ENCODE peak calls at places on chromosomes 4 and X, in four cellular contexts. X is lower lobe of right lung, K is hepatocyte, Q is GM23248. N is an unnamed sample.
A peak's percentile ranks its signal among the peaks of the same experiment; 100 is the strongest.

GRCh38 chr4:7759221-7759620 is 180.4 kb downstream of the AFAP1 start:
- DNase-seq in X (peak; percentile 63), K (no peak), Q (no peak), N (no peak)

GRCh38 chr4:42262701-42263490 is 110.4 kb upstream of the BEND4 start:
- DNase-seq in Q (no peak), K (no peak), X (no peak), N (no peak)

GRCh38 chrX:132001127-132001526 is 22.0 kb upstream of the STK26 start:
- DNase-seq in K (no peak), Q (no peak), X (no peak), N (peak; percentile 91)

GRCh38 chr4:112604590-112604989 is 32.1 kb downstream of the ZGRF1 start:
- DNase-seq in Q (peak; percentile 71), X (no peak), K (peak; percentile 74), N (peak; percentile 68)

GRCh38 chr4:610411-611261 is 14.7 kb upstream of the PDE6B start:
- DNase-seq in Q (peak; percentile 63), K (peak; percentile 49), X (no peak), N (peak; percentile 93)

GRCh38 chrX:64188901-64189300 is 16.6 kb downstream of the AMER1 start:
- DNase-seq in X (no peak), K (no peak), Q (no peak), N (no peak)

GRCh38 chrX:10949541-10949940 is 161.6 kb upstream of the HCCS start:
- DNase-seq in K (no peak), Q (no peak), X (no peak), N (no peak)

GRCh38 chr4:187027231-187027760 is 303.6 kb upstream of the FAT1 start:
- DNase-seq in Q (peak; percentile 2), K (no peak), X (no peak), N (no peak)

N was measured in epithelial cell of esophagus.